ENCODE peak calls at places on chromosomes 12 and 14, in five cellular contexts. P is neural progenitor cell, W is foreskin keratinocyte, V is HFFc6, T is psoas muscle. J is an unnamed sample.

GRCh38 chr12:42631507-42631906 is 42.0 kb upstream of the PRICKLE1 start:
- DNase-seq in P (no peak), W (no peak), V (no peak), T (no peak), J (no peak)

GRCh38 chr12:124754949-124755800 is 108.5 kb downstream of the SCARB1 start:
- DNase-seq in P (peak), W (no peak), V (peak), T (peak), J (peak)

GRCh38 chr14:32400480-32400879 is 71.4 kb downstream of the AKAP6 start:
- DNase-seq in P (no peak), W (no peak), V (peak), T (no peak), J (no peak)

GRCh38 chr14:23626946-23627345 is 9.2 kb upstream of the DHRS2 start:
- DNase-seq in P (no peak), W (no peak), V (no peak), T (no peak), J (no peak)

GRCh38 chr12:6644903-6645302 is 2.3 kb downstream of the ACRBP start:
- DNase-seq in P (peak), W (no peak), V (no peak), T (no peak), J (no peak)

GRCh38 chr12:93857917-93858513 is 180.8 kb downstream of the CRADD start:
- DNase-seq in P (peak), W (no peak), V (no peak), T (no peak), J (no peak)

GRCh38 chr12:103677905-103678304 is 90.8 kb downstream of the STAB2 start:
- DNase-seq in P (no peak), W (no peak), V (no peak), T (no peak), J (no peak)

GRCh38 chr12:74535536-74535935 is 2.1 kb upstream of the ATXN7L3B start:
- DNase-seq in P (no peak), W (no peak), V (no peak), T (no peak), J (no peak)

GRCh38 chr12:5094550-5094949 is 50.9 kb downstream of the KCNA5 start:
- DNase-seq in P (no peak), W (no peak), V (no peak), T (no peak), J (no peak)

GRCh38 chr14:83491091-83491490 is 1957.4 kb upstream of the SEL1L start:
- DNase-seq in P (peak), W (no peak), V (no peak), T (no peak), J (no peak)

GRCh38 chr12:57090456-57090855 is 1.5 kb downstream of the NAB2 start:
- DNase-seq in P (no peak), W (no peak), V (no peak), T (no peak), J (no peak)

GRCh38 chr14:27078176-27078575 is 480.3 kb upstream of the NOVA1 start:
- DNase-seq in P (no peak), W (no peak), V (no peak), T (no peak), J (no peak)

GRCh38 chr12:124588689-124589318 is 21.4 kb upstream of the NCOR2 start:
- DNase-seq in P (no peak), W (no peak), V (peak), T (peak), J (peak)

GRCh38 chr14:26709019-26709418 is 111.2 kb upstream of the NOVA1 start:
- DNase-seq in P (no peak), W (peak), V (no peak), T (no peak), J (no peak)

GRCh38 chr12:51907864-51908425 is 641 bp downstream of the ACVRL1 start:
- DNase-seq in P (no peak), W (no peak), V (no peak), T (no peak), J (no peak)

GRCh38 chr12:57842342-57843294 is 3.9 kb downstream of the CTDSP2 start:
- DNase-seq in P (peak), W (no peak), V (peak), T (no peak), J (no peak)

GRCh38 chr14:77630111-77630510 is 13.7 kb upstream of the SPTLC2 start:
- DNase-seq in P (no peak), W (no peak), V (no peak), T (no peak), J (no peak)

GRCh38 chr12:14614704-14615121 is 47.0 kb upstream of the PLBD1 start:
- DNase-seq in P (no peak), W (no peak), V (no peak), T (no peak), J (no peak)

GRCh38 chr12:48956279-48957140 is 777 bp downstream of the ARF3 start:
- DNase-seq in P (peak), W (peak), V (peak), T (peak), J (peak)

GRCh38 chr14:75334191-75335051 is 55.8 kb downstream of the FOS start:
- DNase-seq in P (no peak), W (no peak), V (no peak), T (peak), J (peak)

GRCh38 chr12:82896979-82897378 is 210.3 kb downstream of the TMTC2 start:
- DNase-seq in P (no peak), W (peak), V (no peak), T (no peak), J (no peak)

GRCh38 chr12:46430340-46430948 is 57.9 kb upstream of the SLC38A2 start:
- DNase-seq in P (no peak), W (peak), V (peak), T (no peak), J (no peak)

GRCh38 chr12:67517181-67517887 is 131.2 kb upstream of the DYRK2 start:
- DNase-seq in P (no peak), W (peak), V (no peak), T (peak), J (peak)

GRCh38 chr12:70692681-70693288 is 55.6 kb upstream of the PTPRB start:
- DNase-seq in P (peak), W (peak), V (peak), T (no peak), J (no peak)
- TF ChIP-seq CTCF in P (peak), W (peak), V (peak), T (peak), J (peak)

DNA sequence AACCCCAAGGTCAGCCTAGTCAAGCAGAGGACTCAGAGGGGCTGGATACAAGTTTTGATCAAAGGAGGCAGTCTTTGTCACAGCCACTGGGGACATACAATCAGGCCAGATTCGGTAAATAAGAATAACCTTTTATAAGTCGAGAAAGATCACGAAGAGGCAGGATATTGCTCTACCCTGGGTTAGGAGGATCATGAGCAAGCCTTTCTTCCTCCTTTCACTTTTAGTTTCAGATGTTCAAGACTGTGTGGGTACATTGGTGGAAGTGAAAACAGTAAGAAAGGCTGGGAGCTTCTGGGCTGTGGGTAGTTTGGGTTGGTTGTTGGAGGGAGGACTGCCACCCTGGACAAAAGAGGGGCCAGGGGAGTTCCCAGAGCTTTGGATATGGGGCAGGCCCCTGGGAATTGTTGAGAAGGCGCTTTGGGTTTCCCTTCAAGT is 127.7 kb downstream of the SNAPC1 start:
- DNase-seq in P (no peak), W (no peak), V (no peak), T (no peak), J (no peak)
- TF ChIP-seq CTCF in P (peak), W (no peak), V (no peak), T (no peak), J (no peak)

GRCh38 chr12:107560194-107560905 is 125.2 kb upstream of the PWP1 start:
- DNase-seq in P (peak), W (no peak), V (no peak), T (no peak), J (no peak)
- TF ChIP-seq CTCF in P (peak), W (peak), V (no peak), T (no peak), J (no peak)

DNA sequence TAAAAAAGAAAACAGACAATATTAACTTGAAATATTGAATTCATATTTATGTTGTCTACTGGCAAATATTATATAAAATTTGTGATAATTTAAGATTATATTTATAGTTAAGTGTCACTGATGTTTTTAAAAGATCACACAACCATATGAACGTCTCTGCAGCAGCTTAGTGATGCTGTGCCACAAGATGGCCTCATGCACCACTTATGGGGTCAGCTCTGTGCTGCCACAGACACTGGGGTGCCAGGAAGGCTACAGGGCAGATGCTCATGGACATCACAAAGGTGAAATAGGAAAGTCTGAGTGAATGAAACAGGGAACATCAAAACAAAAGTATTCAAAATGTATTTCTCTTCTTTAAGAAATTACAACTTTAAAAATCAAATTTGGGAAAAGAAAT is 13.1 kb downstream of the ATXN3 start:
- DNase-seq in P (peak), W (no peak), V (no peak), T (no peak), J (no peak)
- TF ChIP-seq CTCF in P (peak), W (peak), V (peak), T (no peak), J (no peak)

DNA sequence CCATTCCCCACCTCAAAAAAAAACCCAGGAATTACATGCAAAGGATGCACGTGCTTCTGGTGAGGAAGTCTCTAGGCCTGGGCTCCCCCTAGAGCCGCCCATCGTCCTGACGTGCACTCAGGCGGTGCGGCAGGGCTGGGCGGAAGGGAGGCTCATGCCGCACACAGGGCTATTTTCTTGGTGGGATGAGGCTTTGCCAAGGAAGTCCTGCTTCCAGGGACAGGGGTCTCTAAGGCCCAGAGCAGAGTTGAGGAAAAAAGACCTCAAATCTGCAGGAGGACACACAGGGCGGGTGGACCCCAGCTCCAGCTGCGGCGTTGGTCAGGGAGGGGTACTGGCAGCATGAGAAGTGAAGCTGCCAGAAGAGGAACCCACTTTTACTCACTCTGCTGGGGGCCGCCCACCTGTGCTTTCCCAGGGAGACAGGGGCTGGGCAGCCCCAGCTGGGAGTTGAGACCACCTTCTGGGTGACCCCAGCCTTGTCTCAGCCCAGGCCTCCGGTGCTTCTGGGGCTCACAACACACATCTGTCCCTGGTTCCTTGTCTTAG is 4.2 kb downstream of the RHOF start:
- DNase-seq in P (no peak), W (no peak), V (no peak), T (no peak), J (no peak)
- TF ChIP-seq CTCF in P (no peak), W (no peak), V (no peak), T (no peak), J (no peak)

GRCh38 chr14:106875503-106875902 is 1349.1 kb downstream of the TMEM121 start:
- DNase-seq in P (no peak), W (no peak), V (no peak), T (no peak), J (no peak)

GRCh38 chr14:106883218-106883692 is 1356.9 kb downstream of the TMEM121 start:
- DNase-seq in P (no peak), W (no peak), V (no peak), T (peak), J (no peak)

GRCh38 chr14:106876711-106877110 is 1350.3 kb downstream of the TMEM121 start:
- DNase-seq in P (no peak), W (no peak), V (no peak), T (no peak), J (no peak)

GRCh38 chr14:106877527-106877926 is 1351.1 kb downstream of the TMEM121 start:
- DNase-seq in P (no peak), W (no peak), V (no peak), T (no peak), J (no peak)

GRCh38 chr14:106879241-106879640 is 1352.9 kb downstream of the TMEM121 start:
- DNase-seq in P (no peak), W (no peak), V (no peak), T (no peak), J (no peak)
- TF ChIP-seq CTCF in P (peak), W (peak), V (peak), T (no peak), J (no peak)

GRCh38 chr14:100524933-100525243 is 62.3 kb downstream of the BEGAIN start:
- DNase-seq in P (peak), W (no peak), V (no peak), T (no peak), J (no peak)
- TF ChIP-seq CTCF in P (peak), W (peak), V (peak), T (no peak), J (peak)

DNA sequence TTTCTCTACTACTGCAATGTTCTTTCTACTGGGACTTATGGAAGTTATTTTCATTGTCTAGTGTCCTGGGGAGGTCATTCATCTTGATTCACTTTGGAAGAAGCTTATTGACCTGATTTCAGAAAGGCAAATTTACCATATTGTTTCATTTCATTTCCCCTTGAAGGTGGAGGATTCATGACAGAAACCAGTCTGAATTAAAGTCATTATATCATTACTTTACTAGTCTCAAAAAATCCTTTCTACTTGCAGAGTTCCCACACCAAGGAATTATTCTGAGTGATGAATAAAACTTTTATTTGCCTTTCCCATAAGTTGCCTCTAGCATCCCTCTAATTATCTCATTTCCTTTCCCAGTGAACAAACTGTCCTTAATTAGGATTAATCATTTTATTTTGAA is 163.8 kb downstream of the RASSF9 start:
- DNase-seq in P (no peak), W (no peak), V (no peak), T (no peak), J (no peak)
- TF ChIP-seq CTCF in P (no peak), W (no peak), V (no peak), T (no peak), J (no peak)

DNA sequence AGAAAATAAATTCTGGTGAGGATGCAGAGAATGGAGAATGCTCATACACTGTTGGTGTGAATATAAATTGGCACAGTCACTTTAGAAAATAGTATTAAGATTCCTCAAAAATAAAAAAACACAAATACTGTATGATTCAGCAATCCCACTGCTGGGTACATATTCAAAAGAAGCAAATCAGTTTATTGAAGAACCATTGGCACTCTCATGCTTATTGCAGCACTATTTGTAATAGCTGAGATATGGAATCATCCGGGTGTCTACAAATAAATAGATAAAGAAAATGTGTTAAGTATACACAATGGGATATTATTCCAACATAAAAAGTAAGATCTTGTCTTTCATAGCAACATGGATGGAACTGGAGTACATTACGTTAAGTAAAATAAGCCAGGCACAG is 579.4 kb upstream of the SEL1L start:
- DNase-seq in P (no peak), W (no peak), V (no peak), T (no peak), J (no peak)
- TF ChIP-seq CTCF in P (no peak), W (no peak), V (no peak), T (no peak), J (no peak)

GRCh38 chr12:9940370-9940769 is 8.2 kb upstream of the CLEC2A start:
- DNase-seq in P (peak), W (no peak), V (peak), T (no peak), J (no peak)
- TF ChIP-seq CTCF in P (peak), W (peak), V (peak), T (no peak), J (no peak)